ENCODE peak calls at places on chromosomes 5 and 9, in nine cellular contexts. V is fibroblast of lung, Z is A549, M is neuronal stem cell, F is PC-9, D is neural progenitor cell, T is GM23248, E is astrocyte, W is IMR-90. J is an unnamed sample.
A peak's percentile ranks its signal among the peaks of the same experiment; 100 is the strongest.

GRCh38 chr9:128107971-128108783 is 19.4 kb downstream of the PTGES2 start:
- DNase-seq in E (no peak), V (no peak), F (no peak), W (no peak), T (no peak), D (no peak), M (no peak), Z (no peak), J (no peak)

GRCh38 chr5:17355585-17356346 is 138.3 kb downstream of the BASP1 start:
- DNase-seq in T (peak; percentile 81), E (peak; percentile 71), F (no peak), V (peak; percentile 77), Z (peak; percentile 56), D (no peak), M (no peak), W (peak; percentile 92), J (no peak)

GRCh38 chr5:34957857-34958690 is 28.7 kb downstream of the DNAJC21 start:
- DNase-seq in V (peak; percentile 47), E (no peak), W (peak; percentile 36), Z (peak; percentile 28), M (peak; percentile 2), D (peak; percentile 46), F (no peak), T (peak; percentile 68), J (peak; percentile 62)

GRCh38 chr5:52989025-52989780 is at the start of gene ITGA2:
- DNase-seq in W (peak; percentile 40), V (peak; percentile 47), M (peak; percentile 39), T (peak; percentile 76), E (no peak), Z (peak; percentile 71), D (peak; percentile 69), F (peak; percentile 62), J (peak; percentile 71)

GRCh38 chr5:167036585-167036984 is 1254.9 kb upstream of the WWC1 start:
- DNase-seq in D (no peak), M (no peak), W (no peak), Z (no peak), E (no peak), V (no peak), F (no peak), T (no peak), J (no peak)

GRCh38 chr5:53114988-53115387 is 5.4 kb upstream of the MOCS2 start:
- DNase-seq in D (no peak), V (peak; percentile 40), T (peak; percentile 42), Z (peak; percentile 31), M (no peak), W (peak; percentile 54), F (no peak), E (no peak), J (peak; percentile 39)

GRCh38 chr9:128631636-128632035 is 25.0 kb downstream of the DYNC2I2 start:
- DNase-seq in V (no peak), E (no peak), F (no peak), D (no peak), Z (no peak), M (no peak), W (no peak), T (no peak), J (no peak)

GRCh38 chr5:111493031-111493430 is 19.3 kb downstream of the STARD4 start:
- DNase-seq in T (no peak), Z (no peak), V (no peak), D (no peak), E (no peak), F (no peak), M (no peak), W (no peak), J (no peak)

GRCh38 chr9:115938479-115938878 is 215.1 kb upstream of the PAPPA start:
- DNase-seq in T (no peak), F (no peak), D (no peak), W (no peak), Z (no peak), E (no peak), V (no peak), M (no peak), J (no peak)

GRCh38 chr5:130316971-130317421 is 412.7 kb downstream of the CHSY3 start:
- DNase-seq in F (no peak), V (no peak), M (peak; percentile 51), W (no peak), Z (no peak), D (peak; percentile 81), T (no peak), E (no peak), J (no peak)

GRCh38 chr5:143262393-143263174 is 140.9 kb downstream of the NR3C1 start:
- DNase-seq in Z (peak; percentile 71), T (peak; percentile 94), F (peak; percentile 45), V (peak; percentile 98), E (peak; percentile 88), M (no peak), W (peak; percentile 99), D (no peak), J (no peak)

GRCh38 chr5:176529824-176530195 is 7.4 kb downstream of the RNF44 start:
- DNase-seq in V (no peak), M (no peak), F (no peak), Z (no peak), W (no peak), T (no peak), E (no peak), D (no peak), J (no peak)

GRCh38 chr9:20028849-20029231 is 240.0 kb upstream of the SLC24A2 start:
- DNase-seq in F (no peak), V (no peak), Z (no peak), E (peak; percentile 42), M (no peak), T (no peak), D (no peak), W (no peak), J (no peak)

GRCh38 chr9:116596646-116597045 is 90.5 kb upstream of the TRIM32 start:
- DNase-seq in M (no peak), T (peak; percentile 48), Z (no peak), F (no peak), E (no peak), D (peak; percentile 33), W (no peak), V (no peak), J (no peak)

GRCh38 chr5:57494104-57495098 is 11.8 kb upstream of the ACTBL2 start:
- DNase-seq in E (peak; percentile 99), D (no peak), W (peak; percentile 98), M (no peak), F (peak; percentile 90), Z (peak; percentile 71), T (peak; percentile 98), V (peak; percentile 95), J (no peak)

GRCh38 chr5:54836959-54837534 is 148.3 kb downstream of the ESM1 start:
- DNase-seq in Z (no peak), E (no peak), M (no peak), F (no peak), D (no peak), V (peak; percentile 65), T (peak; percentile 31), W (peak; percentile 65), J (no peak)

GRCh38 chr9:134066546-134066922 is 1.3 kb downstream of the BRD3 start:
- DNase-seq in T (peak; percentile 63), F (no peak), V (peak; percentile 26), W (peak; percentile 29), D (peak; percentile 33), E (no peak), M (no peak), Z (no peak), J (no peak)

GRCh38 chr9:134297082-134297415 is 29.2 kb upstream of the RXRA start:
- DNase-seq in Z (no peak), D (no peak), M (no peak), W (no peak), F (no peak), V (no peak), T (no peak), E (no peak), J (no peak)

DNA sequence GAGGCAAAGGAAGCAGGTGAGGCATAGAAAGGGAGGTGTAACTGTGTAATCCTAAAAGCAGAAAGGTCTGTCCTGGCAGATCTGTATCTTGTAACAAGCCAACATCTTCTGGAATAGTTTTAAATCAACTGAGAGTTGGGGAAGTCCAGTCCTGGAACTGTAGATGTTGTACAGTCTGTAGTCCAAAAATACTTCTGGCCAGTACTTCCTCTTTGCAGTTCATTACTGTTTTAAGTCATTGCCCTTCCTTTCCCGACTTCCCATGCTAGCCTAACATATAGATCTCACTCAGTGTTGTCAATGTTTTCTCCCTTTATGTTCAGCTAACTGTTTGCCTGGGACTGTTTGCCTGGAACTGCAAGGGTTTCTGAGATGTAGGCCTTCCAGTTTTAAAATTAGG is 168.5 kb upstream of the ISL1 start:
- DNase-seq in E (no peak), D (no peak), Z (no peak), W (no peak), T (no peak), V (no peak), M (no peak), F (no peak), J (no peak)
- H3K4me3 ChIP-seq in E (no peak overlapping the region), D (no peak overlapping the region), Z (no peak overlapping the region), W (no peak overlapping the region), T (no peak overlapping the region), V (no peak overlapping the region), M (no peak overlapping the region), F (no peak overlapping the region), J (no peak overlapping the region)

GRCh38 chr5:87876616-87877015 is 392.0 kb downstream of the TMEM161B start:
- DNase-seq in Z (no peak), V (no peak), T (no peak), W (no peak), E (no peak), D (no peak), M (no peak), F (no peak), J (no peak)
- H3K4me2 ChIP-seq in Z (no peak overlapping the region), V (no peak overlapping the region), T (no peak overlapping the region), W (no peak overlapping the region), E (no peak overlapping the region), D (no peak overlapping the region), M (no peak overlapping the region), F (peak overlapping the region; percentile 16), J (no peak overlapping the region)

GRCh38 chr9:16653491-16654407 is 216.7 kb downstream of the BNC2 start:
- DNase-seq in V (peak; percentile 53), T (no peak), E (no peak), D (peak; percentile 9), F (no peak), Z (no peak), W (no peak), M (no peak), J (peak; percentile 41)
- H3K4me3 ChIP-seq in V (peak overlapping the region; percentile 51), T (no peak overlapping the region), E (peak overlapping the region; percentile 25), D (no peak overlapping the region), F (no peak overlapping the region), Z (no peak overlapping the region), W (peak overlapping the region; percentile 45), M (no peak overlapping the region), J (peak overlapping the region; percentile 28)

GRCh38 chr5:36880761-36881160 is 4.2 kb downstream of the NIPBL start:
- DNase-seq in F (no peak), E (no peak), W (no peak), T (peak; percentile 13), M (no peak), Z (no peak), D (no peak), V (no peak), J (no peak)

GRCh38 chr5:36881304-36881703 is 4.7 kb downstream of the NIPBL start:
- DNase-seq in E (no peak), F (no peak), W (no peak), M (no peak), T (no peak), D (no peak), Z (no peak), V (no peak), J (no peak)

GRCh38 chr5:36883894-36884462 is 7.4 kb downstream of the NIPBL start:
- DNase-seq in M (no peak), F (no peak), D (no peak), E (no peak), Z (no peak), V (no peak), W (no peak), T (no peak), J (no peak)

GRCh38 chr5:36882250-36882649 is 5.7 kb downstream of the NIPBL start:
- DNase-seq in T (no peak), M (no peak), E (no peak), F (no peak), Z (no peak), W (no peak), D (no peak), V (no peak), J (no peak)

GRCh38 chr5:36881807-36882206 is 5.2 kb downstream of the NIPBL start:
- DNase-seq in T (no peak), M (no peak), V (no peak), D (no peak), Z (no peak), F (no peak), W (no peak), E (no peak), J (no peak)
- H3K4me2 ChIP-seq in T (no peak overlapping the region), M (no peak overlapping the region), V (no peak overlapping the region), D (no peak overlapping the region), Z (no peak overlapping the region), F (no peak overlapping the region), W (no peak overlapping the region), E (no peak overlapping the region), J (no peak overlapping the region)